ENCODE peak calls at places on chromosome 21, in seven cellular contexts. S is lower lobe of right lung, I is astrocyte, R is bronchial epithelial cell, C is AG10803, P is GM20000, H is spleen. Q is an unnamed sample.

GRCh38 chr21:32889596-32889995 is 118.0 kb upstream of the PAXBP1 start:
- DNase-seq in P (no peak), S (no peak), R (peak; percentile 3), I (peak; percentile 44), C (peak; percentile 71), H (no peak), Q (no peak)

GRCh38 chr21:16605588-16605987 is 875.8 kb downstream of the USP25 start:
- DNase-seq in S (no peak), R (no peak), H (no peak), C (no peak), I (peak; percentile 36), P (no peak), Q (no peak)

GRCh38 chr21:31203371-31204054 is 140.5 kb downstream of the TIAM1 start:
- DNase-seq in C (no peak), I (peak; percentile 45), S (no peak), R (peak; percentile 22), P (no peak), H (no peak), Q (no peak)

GRCh38 chr21:38875694-38876492 is 70.2 kb downstream of the ETS2 start:
- DNase-seq in H (no peak), C (peak; percentile 92), I (peak; percentile 59), S (no peak), P (no peak), R (peak; percentile 50), Q (no peak)

GRCh38 chr21:46181953-46182547 is 2.2 kb downstream of the SPATC1L start:
- DNase-seq in S (no peak), P (no peak), R (no peak), H (peak; percentile 75), C (no peak), I (no peak), Q (no peak)

GRCh38 chr21:40634141-40634540 is 212.8 kb downstream of the DSCAM start:
- DNase-seq in R (no peak), P (no peak), I (no peak), S (no peak), H (no peak), C (no peak), Q (no peak)

GRCh38 chr21:45319461-45320211 is 31.9 kb upstream of the POFUT2 start:
- DNase-seq in P (no peak), R (no peak), S (no peak), I (peak; percentile 68), C (peak; percentile 57), H (peak; percentile 70), Q (no peak)

GRCh38 chr21:38561205-38561604 is 62.9 kb upstream of the ERG start:
- DNase-seq in H (no peak), P (no peak), I (no peak), R (peak; percentile 7), C (no peak), S (no peak), Q (no peak)

GRCh38 chr21:42617476-42617875 is 35.9 kb upstream of the PDE9A start:
- DNase-seq in P (no peak), H (peak; percentile 73), C (no peak), I (no peak), S (no peak), R (no peak), Q (no peak)

GRCh38 chr21:42619841-42620240 is 33.6 kb upstream of the PDE9A start:
- DNase-seq in S (no peak), H (peak; percentile 31), I (no peak), R (no peak), P (no peak), C (no peak), Q (no peak)

GRCh38 chr21:42616366-42617340 is 36.8 kb upstream of the PDE9A start:
- DNase-seq in P (no peak), S (no peak), C (no peak), I (no peak), R (no peak), H (peak; percentile 72), Q (no peak)

GRCh38 chr21:42621166-42621827 is 32.1 kb upstream of the PDE9A start:
- DNase-seq in R (peak; percentile 38), I (no peak), H (peak; percentile 51), P (no peak), C (no peak), S (peak; percentile 64), Q (no peak)

DNA sequence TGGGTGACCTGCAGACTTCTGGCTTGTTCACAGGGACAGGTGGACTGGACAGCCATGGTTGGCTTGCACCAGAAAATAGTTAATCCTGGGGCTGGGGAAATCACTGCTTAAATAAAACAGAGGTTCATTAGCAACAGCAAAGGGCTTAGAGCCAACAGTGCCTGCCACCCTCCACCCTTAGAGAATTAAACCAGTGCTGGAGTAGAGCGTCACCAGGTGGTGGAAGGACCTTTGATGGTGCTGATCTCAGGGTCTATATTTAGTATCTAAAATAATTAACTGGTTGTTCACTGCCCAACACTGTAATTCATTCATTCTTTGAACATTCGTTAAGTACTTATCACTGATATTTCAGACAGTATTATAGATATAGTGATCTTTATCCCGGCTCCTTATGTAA is 34.7 kb upstream of the PDE9A start:
- DNase-seq in C (no peak), H (peak; percentile 6), R (no peak), S (no peak), P (no peak), I (no peak), Q (no peak)
- TF ChIP-seq CTCF in C (no peak), H (no peak), R (no peak), S (no peak), P (no peak), I (no peak), Q (no peak)

DNA sequence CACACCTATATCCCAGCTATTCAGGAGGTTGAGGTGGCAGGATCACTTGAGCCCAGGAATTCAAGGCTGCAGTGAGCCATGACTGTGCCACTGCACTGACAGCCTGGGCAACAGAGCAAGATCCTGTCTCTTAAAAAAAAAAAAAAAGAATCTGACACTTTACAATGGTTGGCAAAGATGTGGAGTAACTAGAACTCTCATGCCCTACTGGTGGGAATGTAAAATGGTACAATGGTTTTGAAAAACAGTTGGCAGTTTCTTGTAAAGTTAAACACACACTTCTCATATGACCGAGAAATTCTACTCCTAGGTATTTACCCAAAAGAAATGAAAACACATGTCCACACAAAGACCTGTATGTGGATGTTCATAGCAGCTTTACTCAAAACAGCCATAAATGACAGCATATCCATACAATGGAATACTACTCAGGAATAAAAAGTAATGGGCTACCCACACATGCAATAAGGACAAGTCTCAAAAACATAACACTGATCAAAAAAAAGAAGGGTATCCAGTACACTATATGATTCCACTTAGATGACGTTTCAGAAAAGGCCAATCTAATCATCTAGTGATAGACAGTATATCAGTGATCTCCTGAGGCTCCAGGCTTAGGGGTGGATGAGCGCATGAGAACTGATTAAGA is 58.1 kb downstream of the HLCS start:
- DNase-seq in R (peak; percentile 23), C (peak; percentile 33), I (peak; percentile 31), H (no peak), P (no peak), S (no peak), Q (no peak)
- TF ChIP-seq CTCF in R (peak; percentile 14), C (peak; percentile 36), I (no peak), H (no peak), P (no peak), S (no peak), Q (peak; percentile 16)

DNA sequence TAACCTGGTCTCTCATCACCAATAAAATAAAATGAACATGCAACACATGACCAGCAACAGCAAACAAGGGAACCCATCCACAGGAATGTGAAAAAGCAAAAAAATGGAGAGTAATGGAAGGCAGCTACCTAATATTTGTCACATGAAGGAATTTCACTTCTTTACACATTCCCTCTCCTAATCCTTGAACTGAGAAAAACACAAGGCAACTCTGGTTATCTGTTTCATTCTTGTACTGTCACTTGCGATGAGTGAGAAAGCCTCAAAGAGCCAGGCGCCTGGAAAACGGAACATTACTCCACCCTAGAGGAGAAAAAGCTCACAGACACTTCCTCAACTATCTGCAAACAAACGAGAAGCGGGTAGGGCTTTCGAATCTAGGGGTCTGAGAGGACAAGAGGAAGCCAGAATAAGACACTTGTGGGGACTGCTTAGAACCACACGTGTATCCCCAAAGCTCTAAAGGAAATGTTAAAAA is 13.8 kb downstream of the HSF2BP start:
- DNase-seq in R (peak; percentile 84), H (no peak), C (peak; percentile 84), P (peak; percentile 59), S (no peak), I (peak; percentile 71), Q (no peak)
- TF ChIP-seq CTCF in R (peak; percentile 73), H (peak; percentile 34), C (peak; percentile 84), P (no peak), S (peak; percentile 53), I (peak; percentile 75), Q (peak; percentile 2)

GRCh38 chr21:28790335-28790734 is 202.3 kb downstream of the LTN1 start:
- DNase-seq in C (no peak), P (no peak), R (no peak), S (no peak), I (no peak), H (no peak), Q (no peak)

GRCh38 chr21:28791595-28792282 is 200.9 kb downstream of the LTN1 start:
- DNase-seq in R (no peak), P (no peak), H (no peak), S (no peak), I (no peak), C (no peak), Q (no peak)

GRCh38 chr21:28793043-28793442 is 199.6 kb downstream of the LTN1 start:
- DNase-seq in I (no peak), P (no peak), C (peak; percentile 51), S (no peak), H (no peak), R (peak; percentile 23), Q (no peak)

GRCh38 chr21:28795251-28795650 is 197.4 kb downstream of the LTN1 start:
- DNase-seq in R (no peak), S (no peak), C (no peak), H (no peak), P (no peak), I (no peak), Q (no peak)

GRCh38 chr21:28794341-28794970 is 198.2 kb downstream of the LTN1 start:
- DNase-seq in C (peak; percentile 20), I (no peak), H (no peak), S (no peak), P (no peak), R (no peak), Q (no peak)
- TF ChIP-seq CTCF in C (no peak), I (no peak), H (no peak), S (no peak), P (no peak), R (no peak), Q (no peak)

GRCh38 chr21:36966066-36966845 is at the start of gene HLCS:
- DNase-seq in S (peak; percentile 79), H (peak; percentile 92), I (peak; percentile 31), C (peak; percentile 68), P (peak; percentile 95), R (peak; percentile 33), Q (peak; percentile 54)
- TF ChIP-seq CTCF in S (no peak), H (peak; percentile 34), I (no peak), C (no peak), P (peak; percentile 58), R (peak; percentile 54), Q (no peak)